ENCODE peak calls at places on chromosomes 7 and 10, in six cellular contexts. M, P, U, H, G and J are unnamed samples.

GRCh38 chr7:91455411-91455810 is 191.2 kb downstream of the FZD1 start:
- DNase-seq in M (no peak), P (no peak), U (no peak), H (no peak), G (no peak), J (no peak)

GRCh38 chr10:22605168-22605567 is 109.2 kb downstream of the PIP4K2A start:
- DNase-seq in M (no peak), P (peak; percentile 43), U (no peak), H (peak; percentile 25), G (peak; percentile 65), J (peak; percentile 89)

GRCh38 chr10:115093286-115093775 is at the start of gene ATRNL1:
- DNase-seq in M (no peak), P (peak; percentile 33), U (no peak), H (peak; percentile 3), G (no peak), J (no peak)

GRCh38 chr10:9342865-9343450 is 1288.5 kb downstream of the GATA3 start:
- DNase-seq in M (no peak), P (peak; percentile 23), U (no peak), H (peak; percentile 28), G (no peak), J (peak; percentile 23)

GRCh38 chr7:4878336-4879335 is 4.9 kb downstream of the RADIL start:
- DNase-seq in M (no peak), P (no peak), U (no peak), H (no peak), G (no peak), J (no peak)

GRCh38 chr10:13865758-13866491 is 279.2 kb downstream of the PRPF18 start:
- DNase-seq in M (no peak), P (peak; percentile 97), U (no peak), H (peak; percentile 72), G (no peak), J (no peak)

GRCh38 chr10:122051609-122052385 is 62.8 kb downstream of the TACC2 start:
- DNase-seq in M (peak; percentile 19), P (peak; percentile 84), U (peak; percentile 6), H (peak; percentile 79), G (no peak), J (no peak)

GRCh38 chr7:57425969-57426628 is 23.9 kb upstream of the ZNF716 start:
- DNase-seq in M (no peak), P (no peak), U (no peak), H (no peak), G (no peak), J (no peak)